ENCODE peak calls at places on chromosomes 12 and 14, in five cellular contexts. G is HTR-8/SVneo, K is Caco-2, T is iris pigment epithelial cell, L is NCI-H2029 treated with DMSO at 0.1 percent for 48 hours. A is an unnamed sample.

GRCh38 chr14:74605531-74606223 is 6.4 kb downstream of the LTBP2 start:
- DNase-seq in G (no peak), K (no peak), T (no peak), L (no peak), A (no peak)

GRCh38 chr12:86660488-86661171 is 404.4 kb upstream of the MGAT4C start:
- DNase-seq in G (peak), K (no peak), T (peak), L (no peak), A (peak)

GRCh38 chr12:42625611-42626010 is 36.1 kb upstream of the PRICKLE1 start:
- DNase-seq in G (no peak), K (no peak), T (no peak), L (no peak), A (no peak)

GRCh38 chr12:107929436-107929835 is 154.9 kb downstream of the ASCL4 start:
- DNase-seq in G (peak), K (no peak), T (peak), L (no peak), A (no peak)

GRCh38 chr12:8033153-8034044 is 883 bp downstream of the FOXJ2 start:
- DNase-seq in G (peak), K (peak), T (peak), L (no peak), A (peak)

GRCh38 chr12:41663487-41664258 is 475.6 kb downstream of the PDZRN4 start:
- DNase-seq in G (no peak), K (no peak), T (peak), L (no peak), A (peak)

GRCh38 chr12:23640754-23641153 is 308.7 kb downstream of the SOX5 start:
- DNase-seq in G (no peak), K (no peak), T (no peak), L (no peak), A (no peak)

GRCh38 chr12:80186727-80187217 is 87.4 kb downstream of the OTOGL start:
- DNase-seq in G (peak), K (peak), T (peak), L (peak), A (peak)

GRCh38 chr14:34554540-34555250 is 15.2 kb upstream of the EAPP start:
- DNase-seq in G (no peak), K (no peak), T (no peak), L (no peak), A (peak)